ENCODE peak calls at places on chromosome 12, in five cellular contexts. Z is A549, X is HepG2, K is H1, V is GM12878. T is an unnamed sample.

GRCh38 chr12:54251667-54252284 is 28.1 kb downstream of the CBX5 start:
- DNase-seq in K (no peak), Z (peak; percentile 69), X (peak; percentile 38), V (no peak), T (peak; percentile 58)

GRCh38 chr12:724194-724855 is 28.1 kb upstream of the WNK1 start:
- DNase-seq in X (no peak), V (no peak), K (no peak), Z (no peak), T (no peak)

GRCh38 chr12:114013601-114014345 is 47.6 kb upstream of the RBM19 start:
- DNase-seq in X (peak; percentile 39), Z (no peak), V (no peak), K (peak; percentile 33), T (peak; percentile 22)

GRCh38 chr12:92987362-92987761 is 58.3 kb upstream of the EEA1 start:
- DNase-seq in Z (peak; percentile 61), K (no peak), V (no peak), X (peak; percentile 78), T (peak; percentile 56)

GRCh38 chr12:116392061-116392460 is 114.6 kb upstream of the MED13L start:
- DNase-seq in Z (no peak), X (no peak), K (no peak), V (no peak), T (no peak)

GRCh38 chr12:12206776-12207388 is 60.0 kb downstream of the LRP6 start:
- DNase-seq in K (no peak), X (peak; percentile 13), Z (no peak), V (no peak), T (no peak)

GRCh38 chr12:27969901-27970390 is 2.6 kb downstream of the PTHLH start:
- DNase-seq in V (peak; percentile 25), X (peak; percentile 38), K (no peak), Z (peak; percentile 47), T (peak; percentile 60)

GRCh38 chr12:48184549-48184922 is 1.1 kb downstream of the CCDC184 start:
- DNase-seq in V (no peak), X (no peak), Z (no peak), K (no peak), T (no peak)

GRCh38 chr12:9033244-9033887 is 44.0 kb downstream of the KLRG1 start:
- DNase-seq in X (peak; percentile 4), V (no peak), K (no peak), Z (no peak), T (no peak)

GRCh38 chr12:62259993-62260732 is at the start of gene USP15:
- DNase-seq in K (peak; percentile 88), V (peak; percentile 73), Z (peak; percentile 82), X (peak; percentile 90), T (peak; percentile 91)

GRCh38 chr12:122872815-122873361 is 23.0 kb downstream of the VPS37B start:
- DNase-seq in X (no peak), K (no peak), Z (no peak), V (no peak), T (no peak)

GRCh38 chr12:93895096-93895460 is 217.9 kb downstream of the CRADD start:
- DNase-seq in V (no peak), K (no peak), Z (no peak), X (no peak), T (no peak)

GRCh38 chr12:121391619-121392324 is 8.1 kb upstream of the RNF34 start:
- DNase-seq in X (no peak), K (no peak), V (peak; percentile 53), Z (no peak), T (peak; percentile 50)

GRCh38 chr12:132942611-132943010 is 13.5 kb downstream of the ZNF605 start:
- DNase-seq in V (no peak), K (no peak), Z (no peak), X (no peak), T (no peak)

GRCh38 chr12:128091931-128092330 is 175.0 kb upstream of the TMEM132C start:
- DNase-seq in X (no peak), K (no peak), Z (no peak), V (no peak), T (no peak)

GRCh38 chr12:46556105-46556559 is 183.6 kb upstream of the SLC38A2 start:
- DNase-seq in Z (peak; percentile 19), V (no peak), X (peak; percentile 87), K (no peak), T (no peak)

GRCh38 chr12:111334393-111334915 is 34.4 kb downstream of the PHETA1 start:
- DNase-seq in X (no peak), V (no peak), Z (no peak), K (no peak), T (no peak)

GRCh38 chr12:29796823-29797263 is 13.1 kb upstream of the TMTC1 start:
- DNase-seq in K (no peak), X (no peak), Z (no peak), V (no peak), T (no peak)

GRCh38 chr12:45623221-45623620 is 106.3 kb upstream of the ARID2 start:
- DNase-seq in K (no peak), V (no peak), Z (no peak), X (no peak), T (no peak)

GRCh38 chr12:18436163-18436562 is 174.8 kb downstream of the PIK3C2G start:
- DNase-seq in V (no peak), K (no peak), X (no peak), Z (no peak), T (no peak)

GRCh38 chr12:56157201-56158028 is 744 bp upstream of the MYL6 start:
- DNase-seq in V (no peak), X (peak; percentile 92), Z (peak; percentile 94), K (peak; percentile 44), T (no peak)

GRCh38 chr12:71503579-71504470 is 64.2 kb downstream of the LGR5 start:
- DNase-seq in X (no peak), Z (no peak), V (no peak), K (no peak), T (no peak)

GRCh38 chr12:104201238-104202001 is 14.2 kb upstream of the TXNRD1 start:
- DNase-seq in X (peak; percentile 55), Z (peak; percentile 65), K (no peak), V (peak; percentile 35), T (peak; percentile 63)

DNA sequence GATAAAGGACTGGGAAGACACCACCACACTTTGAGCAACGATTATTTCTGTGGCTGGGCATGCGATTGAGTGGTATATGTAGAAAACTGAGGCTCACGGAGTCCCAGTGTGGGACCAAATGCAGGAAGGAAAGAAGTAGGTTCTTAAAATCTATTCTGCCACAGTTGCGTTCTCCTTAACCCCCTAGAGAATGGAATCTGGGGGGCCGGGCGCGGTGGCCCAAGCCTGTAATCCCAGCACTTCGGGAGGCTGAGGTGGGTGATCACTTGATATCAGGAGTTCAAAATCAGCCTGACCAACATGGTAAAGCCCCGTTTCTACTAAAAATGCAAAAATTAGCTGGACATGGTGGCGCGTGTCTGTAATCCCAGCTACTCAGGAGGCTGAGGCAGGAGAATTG is 29.9 kb upstream of the CORO1C start:
- DNase-seq in X (no peak), Z (no peak), V (no peak), K (no peak), T (no peak)
- TF ChIP-seq HDAC2 in X (no peak), Z (no peak), V (no peak), K (no peak), T (no peak)

GRCh38 chr12:106015646-106016045 is 123.1 kb downstream of the NUAK1 start:
- DNase-seq in X (no peak), K (no peak), V (no peak), Z (no peak), T (no peak)

GRCh38 chr12:106021516-106021915 is 117.2 kb downstream of the NUAK1 start:
- DNase-seq in V (no peak), Z (no peak), X (no peak), K (no peak), T (no peak)

GRCh38 chr12:106019130-106019529 is 119.6 kb downstream of the NUAK1 start:
- DNase-seq in Z (no peak), V (no peak), K (no peak), X (no peak), T (no peak)

GRCh38 chr12:106020736-106021135 is 118.0 kb downstream of the NUAK1 start:
- DNase-seq in Z (no peak), K (no peak), V (no peak), X (no peak), T (no peak)

GRCh38 chr12:106018286-106018685 is 120.5 kb downstream of the NUAK1 start:
- DNase-seq in V (no peak), X (no peak), Z (no peak), K (no peak), T (no peak)
- TF ChIP-seq HDAC2 in V (no peak), X (no peak), Z (no peak), K (no peak), T (no peak)

GRCh38 chr12:57461904-57462306 is 2.3 kb downstream of the GLI1 start:
- DNase-seq in Z (no peak), K (no peak), X (no peak), V (no peak), T (no peak)
- TF ChIP-seq HDAC2 in Z (no peak), K (no peak), X (no peak), V (no peak), T (no peak)

DNA sequence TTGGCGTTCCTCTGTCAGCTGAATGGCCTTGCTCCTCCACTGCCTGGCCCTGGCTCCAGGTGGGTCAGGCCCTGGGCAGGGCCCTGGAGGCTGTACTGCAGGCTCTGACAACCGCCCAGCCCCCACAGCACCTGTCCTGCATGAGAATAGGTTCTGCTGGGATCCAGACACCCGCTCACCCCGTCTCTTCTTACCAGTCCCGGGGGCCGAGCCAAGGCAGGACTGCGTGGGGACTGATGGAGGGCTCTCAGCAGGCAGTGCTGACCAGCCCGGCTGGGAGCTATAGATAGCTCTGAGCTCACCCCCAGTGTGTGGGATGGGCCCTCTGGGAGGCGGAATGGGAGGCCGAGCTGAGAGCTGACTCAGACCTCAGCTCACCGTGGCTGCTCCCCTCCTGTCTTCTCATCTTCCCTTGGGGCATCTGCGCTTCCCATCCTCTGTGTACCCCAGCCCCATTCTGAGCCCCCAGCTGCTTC is 39.6 kb downstream of the TEAD4 start:
- DNase-seq in X (no peak), K (peak; percentile 51), V (no peak), Z (no peak), T (peak; percentile 88)
- TF ChIP-seq HDAC2 in X (no peak), K (no peak), V (no peak), Z (no peak), T (no peak)

DNA sequence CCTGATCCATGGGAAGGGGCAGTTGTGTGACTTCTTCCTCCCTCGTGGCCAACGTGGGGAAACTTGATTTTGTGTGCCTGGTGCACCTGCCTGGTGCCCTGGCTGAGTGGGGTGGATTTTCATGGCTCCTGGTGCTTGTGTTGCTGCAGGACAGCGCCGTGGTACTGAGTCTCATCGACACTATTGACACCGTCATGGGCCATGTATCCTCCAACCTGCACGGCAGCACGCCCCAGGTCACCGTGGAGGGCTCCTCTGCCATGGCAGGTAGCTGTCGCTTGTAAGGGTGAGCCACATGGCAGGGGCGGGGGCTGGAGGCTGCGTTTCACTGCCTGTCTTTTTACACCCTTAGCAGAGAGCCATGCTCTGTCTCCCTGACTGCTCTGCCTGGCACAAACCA is 49.3 kb downstream of the ADGRD1 start:
- DNase-seq in X (no peak), K (no peak), Z (no peak), V (no peak), T (no peak)
- TF ChIP-seq HDAC2 in X (no peak), K (no peak), Z (no peak), V (no peak), T (no peak)